ENCODE peak calls at places on chromosomes 6 and 20, in ten cellular contexts. E is ovary, B is GM12878, L is A549, C is transverse colon, Z is tibial nerve, D is HepG2, X is sigmoid colon, J is esophagus muscularis mucosa, T is stomach. R is an unnamed sample.

GRCh38 chr20:46963758-46964181 is 69.1 kb downstream of the EYA2 start:
- DNase-seq in E (no peak), B (no peak), L (no peak), C (no peak), Z (no peak), D (no peak), X (no peak), J (no peak), T (no peak), R (no peak)

GRCh38 chr6:46015119-46015968 is at the start of gene CLIC5:
- DNase-seq in E (no peak), B (no peak), L (no peak), C (peak; percentile 68), Z (no peak), D (no peak), X (no peak), J (no peak), T (peak; percentile 38), R (no peak)

GRCh38 chr6:111644893-111645430 is 39.3 kb upstream of the TRAF3IP2 start:
- DNase-seq in E (no peak), B (no peak), L (no peak), C (no peak), Z (no peak), D (no peak), X (no peak), J (no peak), T (no peak), R (peak; percentile 49)

GRCh38 chr6:133761706-133762105 is 127.2 kb upstream of the TCF21 start:
- DNase-seq in E (no peak), B (no peak), L (no peak), C (no peak), Z (no peak), D (no peak), X (no peak), J (no peak), T (no peak), R (no peak)

GRCh38 chr6:13229205-13230085 is 98.9 kb downstream of the TBC1D7 start:
- DNase-seq in E (no peak), B (peak; percentile 88), L (peak; percentile 32), C (no peak), Z (no peak), D (peak; percentile 49), X (no peak), J (no peak), T (no peak), R (no peak)

GRCh38 chr20:37352611-37352980 is 6.7 kb downstream of the SRC start:
- DNase-seq in E (no peak), B (no peak), L (no peak), C (no peak), Z (no peak), D (no peak), X (peak; percentile 26), J (no peak), T (no peak), R (no peak)

GRCh38 chr6:55643868-55644267 is 64.9 kb upstream of the HMGCLL1 start:
- DNase-seq in E (no peak), B (no peak), L (no peak), C (no peak), Z (no peak), D (no peak), X (no peak), J (no peak), T (no peak), R (no peak)

GRCh38 chr20:45305262-45305661 is 1.4 kb upstream of the RBPJL start:
- DNase-seq in E (no peak), B (no peak), L (no peak), C (no peak), Z (no peak), D (no peak), X (no peak), J (no peak), T (no peak), R (no peak)

GRCh38 chr6:22470454-22471368 is 98.7 kb upstream of the HDGFL1 start:
- DNase-seq in E (peak; percentile 39), B (peak; percentile 9), L (peak; percentile 35), C (peak; percentile 46), Z (peak; percentile 7), D (no peak), X (no peak), J (no peak), T (peak; percentile 80), R (no peak)

GRCh38 chr20:48189177-48189576 is 403.9 kb upstream of the SULF2 start:
- DNase-seq in E (peak; percentile 49), B (peak; percentile 2), L (peak; percentile 25), C (no peak), Z (no peak), D (peak; percentile 63), X (no peak), J (no peak), T (no peak), R (no peak)

GRCh38 chr20:48193626-48194025 is 408.3 kb upstream of the SULF2 start:
- DNase-seq in E (no peak), B (no peak), L (no peak), C (no peak), Z (no peak), D (no peak), X (no peak), J (no peak), T (no peak), R (no peak)

GRCh38 chr20:48190757-48191156 is 405.5 kb upstream of the SULF2 start:
- DNase-seq in E (no peak), B (no peak), L (no peak), C (peak; percentile 40), Z (no peak), D (no peak), X (no peak), J (no peak), T (no peak), R (no peak)

GRCh38 chr20:48192109-48192508 is 406.8 kb upstream of the SULF2 start:
- DNase-seq in E (no peak), B (no peak), L (no peak), C (peak; percentile 61), Z (no peak), D (no peak), X (no peak), J (no peak), T (no peak), R (no peak)

DNA sequence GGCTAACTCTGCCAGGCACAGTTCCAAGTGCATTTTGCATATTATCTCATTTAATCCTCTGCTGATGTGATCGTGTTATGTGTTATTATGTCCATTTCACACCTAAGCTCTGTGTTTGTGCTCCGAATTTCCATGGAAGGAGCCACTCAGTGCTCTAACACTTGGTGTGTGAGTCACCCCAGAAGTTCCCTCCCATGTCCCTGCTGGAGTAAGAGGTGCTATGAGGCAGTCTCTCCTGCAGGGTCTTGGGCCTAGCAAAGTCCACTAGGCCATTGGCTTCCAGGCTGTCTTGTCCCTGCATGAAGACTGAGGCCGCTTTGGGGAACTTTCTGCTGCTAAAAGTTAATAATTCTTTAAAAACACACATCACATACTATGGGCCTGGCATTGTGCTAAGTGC is 405.9 kb upstream of the SULF2 start:
- DNase-seq in E (no peak), B (no peak), L (no peak), C (no peak), Z (no peak), D (no peak), X (no peak), J (no peak), T (no peak), R (no peak)
- TF ChIP-seq CTCF in E (no peak), B (no peak), L (no peak), C (no peak), Z (no peak), D (no peak), X (no peak), J (no peak), T (no peak), R (no peak)

GRCh38 chr6:4271761-4272505 is 136.6 kb upstream of the ECI2 start:
- DNase-seq in E (no peak), B (no peak), L (no peak), C (no peak), Z (no peak), D (no peak), X (no peak), J (peak; percentile 90), T (no peak), R (no peak)

GRCh38 chr6:4270001-4270400 is 134.6 kb upstream of the ECI2 start:
- DNase-seq in E (no peak), B (no peak), L (no peak), C (no peak), Z (no peak), D (no peak), X (no peak), J (peak; percentile 60), T (no peak), R (no peak)

GRCh38 chr6:4272996-4273395 is 137.6 kb upstream of the ECI2 start:
- DNase-seq in E (no peak), B (no peak), L (no peak), C (no peak), Z (no peak), D (no peak), X (no peak), J (no peak), T (no peak), R (no peak)

GRCh38 chr6:4270799-4271198 is 135.4 kb upstream of the ECI2 start:
- DNase-seq in E (no peak), B (no peak), L (no peak), C (no peak), Z (peak; percentile 26), D (no peak), X (no peak), J (peak; percentile 70), T (no peak), R (no peak)

DNA sequence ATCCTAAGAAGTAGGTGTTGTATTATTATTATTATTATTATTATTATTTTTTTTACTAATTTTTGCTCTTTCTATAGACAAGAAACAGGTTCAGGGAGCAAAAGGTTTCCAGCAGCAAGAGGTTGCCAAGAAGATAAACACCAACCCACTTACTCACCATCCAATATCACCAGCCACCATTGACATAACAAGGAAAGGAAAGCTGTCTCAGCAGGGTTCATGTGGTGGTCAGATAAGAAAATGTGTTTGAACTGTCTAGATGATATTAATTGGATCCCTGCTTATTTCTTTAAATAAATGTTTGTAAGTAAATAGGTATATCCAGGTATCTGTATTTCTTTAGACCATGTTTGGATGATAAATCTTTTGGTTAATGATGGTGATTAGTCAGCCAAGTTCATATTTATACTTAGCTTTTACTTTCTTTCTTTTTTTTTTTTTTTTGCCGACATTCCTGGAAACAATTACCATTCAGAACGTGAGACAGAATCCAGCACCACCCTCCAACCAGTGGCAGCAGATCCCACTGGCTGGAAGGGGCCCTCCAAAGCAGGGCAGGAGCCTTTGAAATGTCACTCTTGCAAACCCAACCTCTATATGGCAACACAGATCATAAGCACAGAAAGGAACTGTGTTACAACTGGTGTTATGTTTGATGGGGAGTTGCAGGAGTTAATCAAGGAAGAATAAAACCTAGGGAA is 139.2 kb upstream of the ECI2 start:
- DNase-seq in E (no peak), B (no peak), L (peak; percentile 22), C (no peak), Z (no peak), D (no peak), X (no peak), J (no peak), T (no peak), R (no peak)
- TF ChIP-seq EP300 in E (no peak), B (no peak), L (no peak), C (no peak), Z (no peak), D (no peak), X (no peak), J (no peak), T (no peak), R (no peak)

GRCh38 chr20:38961530-38962043 is 557 bp upstream of the DHX35 start:
- DNase-seq in E (no peak), B (no peak), L (peak; percentile 12), C (no peak), Z (no peak), D (no peak), X (no peak), J (no peak), T (no peak), R (no peak)
- TF ChIP-seq POLR2A in E (no peak), B (no peak), L (no peak), C (no peak), Z (no peak), D (no peak), X (no peak), J (no peak), T (no peak), R (no peak)

GRCh38 chr6:80316655-80317332 is 210.3 kb downstream of the BCKDHB start:
- DNase-seq in E (no peak), B (no peak), L (no peak), C (no peak), Z (no peak), D (no peak), X (no peak), J (no peak), T (no peak), R (no peak)
- TF ChIP-seq CTCF in E (no peak), B (no peak), L (no peak), C (no peak), Z (peak; percentile 20), D (no peak), X (no peak), J (no peak), T (no peak), R (no peak)